ENCODE peak calls at places on chromosomes 7 and 10, in six cellular contexts. J, I, N, D, X and M are unnamed samples.

GRCh38 chr7:158097511-158098124 is 490.0 kb downstream of the PTPRN2 start:
- DNase-seq in J (no peak), I (no peak), N (peak; percentile 37), D (no peak), X (no peak), M (no peak)

GRCh38 chr10:132839061-132839460 is 53.1 kb upstream of the NKX6-2 start:
- DNase-seq in J (no peak), I (no peak), N (peak; percentile 34), D (no peak), X (no peak), M (no peak)

GRCh38 chr10:46250898-46251856 is 35.6 kb upstream of the ANTXRL start:
- DNase-seq in J (no peak), I (no peak), N (peak; percentile 53), D (no peak), X (no peak), M (no peak)

GRCh38 chr10:13536674-13537366 is 8.0 kb upstream of the BEND7 start:
- DNase-seq in J (peak; percentile 72), I (peak; percentile 82), N (no peak), D (peak; percentile 69), X (no peak), M (peak; percentile 5)

GRCh38 chr7:116692599-116693308 is 20.8 kb downstream of the MET start:
- DNase-seq in J (no peak), I (no peak), N (no peak), D (no peak), X (no peak), M (no peak)

GRCh38 chr7:27627146-27627545 is 35.5 kb downstream of the HIBADH start:
- DNase-seq in J (no peak), I (no peak), N (no peak), D (no peak), X (no peak), M (no peak)

GRCh38 chr7:522071-522937 is 2.7 kb upstream of the PDGFA start:
- DNase-seq in J (peak; percentile 63), I (no peak), N (no peak), D (no peak), X (no peak), M (no peak)

GRCh38 chr7:29968683-29969457 is 20.7 kb downstream of the SCRN1 start:
- DNase-seq in J (no peak), I (no peak), N (no peak), D (no peak), X (no peak), M (peak; percentile 60)

GRCh38 chr10:65394898-65395297 is 1530.9 kb upstream of the LRRTM3 start:
- DNase-seq in J (no peak), I (no peak), N (no peak), D (no peak), X (no peak), M (peak; percentile 19)

GRCh38 chr10:68332259-68333057 is at the start of gene PBLD:
- DNase-seq in J (peak; percentile 71), I (peak; percentile 83), N (peak; percentile 88), D (peak; percentile 86), X (no peak), M (peak; percentile 65)
- TF ChIP-seq CTCF in J (peak; percentile 13), I (no peak), N (peak; percentile 34), D (peak; percentile 55), X (peak; percentile 18), M (peak; percentile 63)

GRCh38 chr7:130854481-130854880 is 120.5 kb upstream of the KLF14 start:
- DNase-seq in J (no peak), I (no peak), N (no peak), D (no peak), X (no peak), M (no peak)

GRCh38 chr7:130856866-130857265 is 122.9 kb upstream of the KLF14 start:
- DNase-seq in J (no peak), I (no peak), N (no peak), D (no peak), X (no peak), M (no peak)

GRCh38 chr7:130850960-130851359 is 117.0 kb upstream of the KLF14 start:
- DNase-seq in J (no peak), I (no peak), N (no peak), D (no peak), X (no peak), M (no peak)

GRCh38 chr7:130852867-130853266 is 118.9 kb upstream of the KLF14 start:
- DNase-seq in J (no peak), I (no peak), N (no peak), D (no peak), X (no peak), M (no peak)

GRCh38 chr7:130853503-130854279 is 119.7 kb upstream of the KLF14 start:
- DNase-seq in J (no peak), I (no peak), N (no peak), D (no peak), X (peak; percentile 94), M (no peak)
- TF ChIP-seq CTCF in J (no peak), I (no peak), N (no peak), D (no peak), X (no peak), M (no peak)

GRCh38 chr10:97759157-97759980 is 12.4 kb downstream of the SFRP5 start:
- DNase-seq in J (peak; percentile 89), I (peak; percentile 92), N (no peak), D (peak; percentile 84), X (peak; percentile 32), M (peak; percentile 37)
- TF ChIP-seq CTCF in J (peak; percentile 92), I (peak; percentile 88), N (peak; percentile 75), D (peak; percentile 98), X (peak; percentile 97), M (peak; percentile 99)

GRCh38 chr10:83166344-83166743 is 973.0 kb upstream of the GHITM start:
- DNase-seq in J (peak; percentile 22), I (peak; percentile 42), N (no peak), D (peak; percentile 66), X (no peak), M (no peak)
- TF ChIP-seq CTCF in J (peak; percentile 41), I (no peak), N (no peak), D (peak; percentile 67), X (peak; percentile 13), M (peak; percentile 28)

GRCh38 chr7:106086062-106086461 is 26.1 kb downstream of the SYPL1 start:
- DNase-seq in J (no peak), I (no peak), N (no peak), D (no peak), X (no peak), M (no peak)
- TF ChIP-seq CTCF in J (no peak), I (no peak), N (no peak), D (no peak), X (no peak), M (no peak)

GRCh38 chr10:92848441-92849233 is at the start of gene EXOC6:
- DNase-seq in J (peak; percentile 75), I (peak; percentile 77), N (peak; percentile 87), D (peak; percentile 87), X (peak; percentile 40), M (peak; percentile 36)
- TF ChIP-seq CTCF in J (no peak), I (no peak), N (no peak), D (no peak), X (no peak), M (no peak)

GRCh38 chr10:100562806-100563293 is 27.1 kb downstream of the HIF1AN start:
- DNase-seq in J (peak; percentile 64), I (peak; percentile 57), N (no peak), D (peak; percentile 80), X (no peak), M (no peak)
- TF ChIP-seq CTCF in J (peak; percentile 50), I (no peak), N (no peak), D (peak; percentile 89), X (peak; percentile 29), M (peak; percentile 25)

GRCh38 chr10:91742189-91742588 is 56.0 kb upstream of the TNKS2 start:
- DNase-seq in J (no peak), I (no peak), N (no peak), D (no peak), X (no peak), M (no peak)

GRCh38 chr10:91740353-91740924 is 57.8 kb upstream of the TNKS2 start:
- DNase-seq in J (no peak), I (no peak), N (no peak), D (no peak), X (no peak), M (no peak)

GRCh38 chr10:91743460-91743859 is 54.8 kb upstream of the TNKS2 start:
- DNase-seq in J (no peak), I (no peak), N (no peak), D (no peak), X (no peak), M (no peak)

GRCh38 chr10:91745086-91745831 is 53.0 kb upstream of the TNKS2 start:
- DNase-seq in J (peak; percentile 14), I (no peak), N (no peak), D (peak; percentile 77), X (no peak), M (no peak)
- TF ChIP-seq CTCF in J (peak; percentile 25), I (no peak), N (peak; percentile 7), D (peak; percentile 64), X (peak; percentile 31), M (peak; percentile 49)

DNA sequence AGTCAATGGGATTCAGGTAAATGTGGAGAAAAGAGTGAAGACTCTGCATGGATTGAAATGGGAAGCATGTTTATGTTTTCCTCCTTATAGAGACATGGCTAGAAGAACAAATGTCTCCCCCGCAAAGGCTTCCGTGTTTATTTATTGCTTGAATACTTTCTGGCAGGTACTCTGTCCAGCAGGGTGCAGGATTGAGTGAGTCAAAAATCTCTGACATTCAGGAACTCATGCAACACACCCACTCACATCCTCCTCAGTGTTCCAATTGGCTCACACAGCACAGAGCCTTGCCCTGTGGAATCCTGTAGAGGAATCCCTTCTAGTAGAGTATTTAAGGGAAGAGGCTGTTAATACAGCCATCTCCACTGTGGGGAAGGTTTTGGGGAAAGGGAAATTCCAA is 290.3 kb upstream of the VWC2 start:
- DNase-seq in J (no peak), I (no peak), N (no peak), D (peak; percentile 15), X (no peak), M (no peak)
- TF ChIP-seq CTCF in J (peak; percentile 11), I (no peak), N (no peak), D (no peak), X (no peak), M (no peak)